ENCODE peak calls at places on chromosomes 11 and 22, in seven cellular contexts. One of them, this sample, is unnamed.

GRCh38 chr11:69040581-69041260 is 8.0 kb upstream of the TPCN2 start:
- DNase-seq in iris pigment epithelial cell: peak
- DNase-seq in BJ: peak
- DNase-seq in stimulated activated CD4-positive, alpha-beta T cell treated with anti-CD3 and anti-CD28 coated beads, Interleukin-4, amount 100 ng/mL, for 48 hours: no peak
- DNase-seq in cardiac fibroblast: peak
- DNase-seq in heart left ventricle: no peak
- DNase-seq in activated CD4-positive, alpha-beta T cell treated with anti-CD3 and anti-CD28 coated beads, Interleukin-2, amount 50 U/mL, for 1 hour: no peak
- DNase-seq in this sample: no peak

GRCh38 chr11:88384004-88384677 is 46.6 kb upstream of the CTSC start:
- DNase-seq in iris pigment epithelial cell: peak
- DNase-seq in BJ: no peak
- DNase-seq in stimulated activated CD4-positive, alpha-beta T cell treated with anti-CD3 and anti-CD28 coated beads, Interleukin-4, amount 100 ng/mL, for 48 hours: no peak
- DNase-seq in cardiac fibroblast: peak
- DNase-seq in heart left ventricle: no peak
- DNase-seq in activated CD4-positive, alpha-beta T cell treated with anti-CD3 and anti-CD28 coated beads, Interleukin-2, amount 50 U/mL, for 1 hour: no peak
- DNase-seq in this sample: no peak

GRCh38 chr22:40036591-40037225 is 42.0 kb downstream of the FAM83F start:
- DNase-seq in iris pigment epithelial cell: peak
- DNase-seq in BJ: no peak
- DNase-seq in stimulated activated CD4-positive, alpha-beta T cell treated with anti-CD3 and anti-CD28 coated beads, Interleukin-4, amount 100 ng/mL, for 48 hours: peak
- DNase-seq in cardiac fibroblast: peak
- DNase-seq in heart left ventricle: no peak
- DNase-seq in activated CD4-positive, alpha-beta T cell treated with anti-CD3 and anti-CD28 coated beads, Interleukin-2, amount 50 U/mL, for 1 hour: peak
- DNase-seq in this sample: peak

GRCh38 chr11:134313821-134314607 is 17.8 kb upstream of the GLB1L2 start:
- DNase-seq in iris pigment epithelial cell: no peak
- DNase-seq in BJ: no peak
- DNase-seq in stimulated activated CD4-positive, alpha-beta T cell treated with anti-CD3 and anti-CD28 coated beads, Interleukin-4, amount 100 ng/mL, for 48 hours: no peak
- DNase-seq in cardiac fibroblast: no peak
- DNase-seq in heart left ventricle: no peak
- DNase-seq in activated CD4-positive, alpha-beta T cell treated with anti-CD3 and anti-CD28 coated beads, Interleukin-2, amount 50 U/mL, for 1 hour: no peak
- DNase-seq in this sample: no peak

GRCh38 chr11:106471273-106471672 is 393.8 kb downstream of the AASDHPPT start:
- DNase-seq in iris pigment epithelial cell: peak
- DNase-seq in BJ: no peak
- DNase-seq in stimulated activated CD4-positive, alpha-beta T cell treated with anti-CD3 and anti-CD28 coated beads, Interleukin-4, amount 100 ng/mL, for 48 hours: no peak
- DNase-seq in cardiac fibroblast: peak
- DNase-seq in heart left ventricle: no peak
- DNase-seq in activated CD4-positive, alpha-beta T cell treated with anti-CD3 and anti-CD28 coated beads, Interleukin-2, amount 50 U/mL, for 1 hour: no peak
- DNase-seq in this sample: no peak

GRCh38 chr22:32267011-32267410 is 11.9 kb upstream of the SLC5A4 start:
- DNase-seq in iris pigment epithelial cell: no peak
- DNase-seq in BJ: no peak
- DNase-seq in stimulated activated CD4-positive, alpha-beta T cell treated with anti-CD3 and anti-CD28 coated beads, Interleukin-4, amount 100 ng/mL, for 48 hours: no peak
- DNase-seq in cardiac fibroblast: no peak
- DNase-seq in heart left ventricle: no peak
- DNase-seq in activated CD4-positive, alpha-beta T cell treated with anti-CD3 and anti-CD28 coated beads, Interleukin-2, amount 50 U/mL, for 1 hour: no peak
- DNase-seq in this sample: no peak

GRCh38 chr22:37098976-37099577 is 10.4 kb downstream of the TMPRSS6 start:
- DNase-seq in iris pigment epithelial cell: no peak
- DNase-seq in BJ: no peak
- DNase-seq in stimulated activated CD4-positive, alpha-beta T cell treated with anti-CD3 and anti-CD28 coated beads, Interleukin-4, amount 100 ng/mL, for 48 hours: no peak
- DNase-seq in cardiac fibroblast: no peak
- DNase-seq in heart left ventricle: no peak
- DNase-seq in activated CD4-positive, alpha-beta T cell treated with anti-CD3 and anti-CD28 coated beads, Interleukin-2, amount 50 U/mL, for 1 hour: no peak
- DNase-seq in this sample: no peak

GRCh38 chr11:6531267-6531752 is 34.2 kb downstream of the DNHD1 start:
- DNase-seq in iris pigment epithelial cell: peak
- DNase-seq in BJ: no peak
- DNase-seq in stimulated activated CD4-positive, alpha-beta T cell treated with anti-CD3 and anti-CD28 coated beads, Interleukin-4, amount 100 ng/mL, for 48 hours: peak
- DNase-seq in cardiac fibroblast: peak
- DNase-seq in heart left ventricle: no peak
- DNase-seq in activated CD4-positive, alpha-beta T cell treated with anti-CD3 and anti-CD28 coated beads, Interleukin-2, amount 50 U/mL, for 1 hour: no peak
- DNase-seq in this sample: no peak